ENCODE peak calls at places on chromosomes 5 and 9, in seven cellular contexts. S, G, N, X, W, H and F are unnamed samples.

GRCh38 chr9:128285033-128285784 is 9.1 kb downstream of the SWI5 start:
- DNase-seq in G (no peak), S (no peak), X (no peak), W (no peak), H (no peak), N (no peak), F (no peak)

GRCh38 chr5:10666531-10667305 is 94.3 kb downstream of the DAP start:
- DNase-seq in W (no peak), H (no peak), N (no peak), X (no peak), G (no peak), S (no peak), F (no peak)

GRCh38 chr5:1411099-1411498 is 34.1 kb downstream of the SLC6A3 start:
- DNase-seq in W (no peak), S (no peak), N (no peak), X (no peak), G (no peak), H (no peak), F (no peak)

GRCh38 chr9:124291801-124292396 is 34.1 kb downstream of the NEK6 start:
- DNase-seq in S (no peak), W (no peak), H (no peak), N (no peak), X (peak), G (no peak), F (no peak)

GRCh38 chr5:14628346-14628745 is 36.2 kb upstream of the OTULIN start:
- DNase-seq in G (peak), H (peak), N (no peak), S (peak), W (no peak), X (peak), F (peak)

GRCh38 chr5:136629125-136629790 is 263.9 kb upstream of the TRPC7 start:
- DNase-seq in N (peak), H (no peak), S (no peak), G (no peak), X (no peak), W (no peak), F (no peak)

GRCh38 chr9:131854906-131855504 is 115.1 kb upstream of the RAPGEF1 start:
- DNase-seq in X (no peak), H (no peak), G (no peak), W (peak), S (no peak), N (peak), F (no peak)

GRCh38 chr5:1332461-1333001 is 12.4 kb downstream of the CLPTM1L start:
- DNase-seq in W (no peak), X (no peak), H (no peak), G (peak), S (no peak), N (no peak), F (no peak)

GRCh38 chr5:59616413-59616812 is 277.1 kb downstream of the PDE4D start:
- DNase-seq in H (no peak), S (no peak), N (no peak), W (no peak), X (no peak), G (no peak), F (no peak)

GRCh38 chr5:57889558-57889957 is 406.9 kb upstream of the ACTBL2 start:
- DNase-seq in X (peak), S (peak), W (peak), N (no peak), G (peak), H (peak), F (peak)

GRCh38 chr9:94002316-94003140 is 47.4 kb upstream of the BARX1 start:
- DNase-seq in G (peak), W (no peak), S (no peak), X (peak), N (peak), H (no peak), F (peak)

GRCh38 chr9:131478421-131478868 is 24.3 kb upstream of the POMT1 start:
- DNase-seq in G (peak), W (no peak), H (no peak), N (peak), S (no peak), X (peak), F (no peak)

GRCh38 chr5:149265559-149265958 is 6.1 kb upstream of the AFAP1L1 start:
- DNase-seq in S (no peak), N (peak), H (no peak), G (peak), W (no peak), X (no peak), F (no peak)

GRCh38 chr9:86485359-86485758 is 131.1 kb upstream of the TUT7 start:
- DNase-seq in X (peak), G (no peak), N (no peak), W (no peak), S (no peak), H (no peak), F (no peak)

GRCh38 chr5:4191703-4192102 is 596.1 kb downstream of the IRX1 start:
- DNase-seq in X (no peak), G (no peak), H (no peak), S (no peak), W (no peak), N (no peak), F (no peak)

GRCh38 chr5:7881091-7881490 is 12.1 kb downstream of the MTRR start:
- DNase-seq in W (no peak), X (no peak), G (no peak), S (no peak), H (no peak), N (no peak), F (no peak)

GRCh38 chr9:6876195-6876594 is 118.4 kb downstream of the KDM4C start:
- DNase-seq in X (no peak), G (no peak), S (no peak), N (no peak), W (no peak), H (no peak), F (no peak)

GRCh38 chr5:116722666-116723065 is 148.0 kb upstream of the SEMA6A start:
- DNase-seq in W (no peak), S (no peak), N (no peak), X (no peak), H (no peak), G (no peak), F (no peak)

GRCh38 chr5:16869821-16870796 is 66.0 kb downstream of the MYO10 start:
- DNase-seq in S (no peak), G (peak), H (no peak), W (no peak), N (no peak), X (no peak), F (no peak)

GRCh38 chr5:172528440-172528839 is 74.1 kb upstream of the SH3PXD2B start:
- DNase-seq in S (no peak), H (no peak), W (peak), G (no peak), N (no peak), X (no peak), F (no peak)

GRCh38 chr5:78757269-78758053 is 108.9 kb upstream of the LHFPL2 start:
- DNase-seq in X (peak), N (no peak), H (no peak), S (no peak), W (no peak), G (peak), F (peak)

GRCh38 chr5:149063017-149063687 is at the start of gene SH3TC2:
- DNase-seq in X (no peak), N (no peak), G (peak), W (no peak), H (no peak), S (no peak), F (no peak)

GRCh38 chr9:976258-976804 is at the start of gene DMRT3:
- DNase-seq in G (no peak), N (peak), S (no peak), H (no peak), X (no peak), W (no peak), F (no peak)

GRCh38 chr5:36878421-36879088 is 2.0 kb downstream of the NIPBL start:
- DNase-seq in S (no peak), H (no peak), N (peak), W (no peak), G (no peak), X (no peak), F (no peak)

GRCh38 chr5:157603333-157604190 is 28.0 kb upstream of the ADAM19 start:
- DNase-seq in G (peak), W (peak), X (peak), S (no peak), H (peak), N (no peak), F (peak)

GRCh38 chr5:991472-992267 is 16.9 kb upstream of the NKD2 start:
- DNase-seq in H (no peak), W (no peak), N (no peak), G (no peak), S (no peak), X (no peak), F (no peak)

GRCh38 chr9:122203995-122204394 is 24.8 kb downstream of the LHX6 start:
- DNase-seq in N (peak), G (no peak), X (no peak), S (no peak), H (no peak), W (no peak), F (no peak)

GRCh38 chr5:3262451-3262850 is 333.2 kb upstream of the IRX1 start:
- DNase-seq in X (no peak), S (no peak), W (no peak), H (no peak), N (no peak), G (no peak), F (no peak)

GRCh38 chr5:130222638-130223037 is 318.4 kb downstream of the CHSY3 start:
- DNase-seq in H (no peak), G (no peak), X (no peak), S (no peak), W (no peak), N (no peak), F (no peak)

GRCh38 chr5:73431204-73431851 is 17.2 kb downstream of the FOXD1 start:
- DNase-seq in W (no peak), H (no peak), G (no peak), S (no peak), X (no peak), N (no peak), F (no peak)

GRCh38 chr9:4755026-4755609 is 14.1 kb upstream of the AK3 start:
- DNase-seq in N (no peak), X (peak), H (no peak), G (no peak), S (no peak), W (no peak), F (no peak)

GRCh38 chr9:4748612-4749011 is 7.6 kb upstream of the AK3 start:
- DNase-seq in S (no peak), N (no peak), W (no peak), X (no peak), G (no peak), H (no peak), F (no peak)

GRCh38 chr9:4746278-4746677 is 5.3 kb upstream of the AK3 start:
- DNase-seq in S (no peak), W (no peak), N (no peak), X (no peak), H (no peak), G (no peak), F (no peak)

DNA sequence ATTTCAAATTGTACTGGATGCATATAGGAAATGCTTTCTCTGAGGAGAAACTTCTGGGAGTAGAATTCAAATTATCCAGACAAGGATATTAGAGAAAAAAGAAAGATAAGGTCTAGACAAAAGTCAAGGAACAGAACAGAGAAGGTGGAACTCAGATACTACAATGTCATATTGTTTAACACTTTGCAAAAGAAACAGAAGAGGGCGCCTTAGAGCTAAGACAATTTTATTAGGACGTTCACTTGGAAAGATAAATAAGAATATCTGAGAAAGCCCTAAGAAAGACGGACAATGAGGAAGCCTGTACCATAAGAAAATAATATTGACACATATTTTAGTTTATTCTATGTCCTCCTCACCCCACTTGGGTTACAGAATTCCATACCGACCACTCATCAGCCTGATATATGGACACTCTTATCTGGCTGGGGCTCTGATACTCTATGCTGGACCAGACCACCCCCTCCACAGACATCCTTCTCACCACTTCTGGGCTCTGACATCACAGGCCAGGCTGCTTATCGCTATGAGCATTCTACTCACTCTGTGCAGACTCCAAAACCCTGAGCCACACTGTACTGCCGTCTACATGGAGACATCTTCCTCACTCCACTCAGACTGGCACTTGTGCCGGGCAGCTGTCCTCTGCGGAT is 9.1 kb upstream of the AK3 start:
- DNase-seq in H (no peak), N (no peak), W (no peak), G (peak), X (peak), S (no peak), F (no peak)
- TF ChIP-seq CTCF in H (peak), N (peak), W (peak), G (peak), X (peak), S (peak), F (peak)

DNA sequence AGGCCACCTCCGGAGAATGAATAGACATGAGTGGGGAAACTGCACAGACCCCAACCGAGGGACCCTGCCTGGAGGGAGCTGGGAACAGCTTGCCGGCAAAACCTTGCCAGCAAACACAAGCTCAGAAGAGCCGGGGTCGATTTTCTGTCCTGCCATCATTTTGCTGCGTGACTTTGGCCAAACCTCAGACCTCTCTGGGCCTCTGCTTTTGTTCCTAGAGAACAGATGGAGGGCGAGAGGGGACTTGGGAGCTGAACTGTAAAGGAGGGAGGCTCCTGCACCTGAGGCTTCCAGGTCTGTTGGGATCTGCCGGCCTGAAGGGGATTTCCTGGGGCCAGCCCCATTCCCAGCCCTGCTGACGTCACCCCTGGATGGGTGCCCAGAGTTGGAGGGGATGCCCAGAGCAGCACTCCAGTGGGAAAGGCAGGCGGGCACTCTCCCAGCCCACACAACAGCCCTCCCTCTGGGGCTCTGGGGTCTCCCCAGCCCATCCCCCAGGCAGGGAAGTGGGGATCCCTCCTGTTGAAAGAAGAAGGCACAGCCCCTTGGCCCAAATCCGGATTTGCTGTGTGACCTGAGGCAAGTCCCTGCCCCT is 40.4 kb upstream of the SYNPO start:
- DNase-seq in X (peak), S (no peak), G (peak), H (peak), W (no peak), N (peak), F (peak)
- H3K4me3 ChIP-seq in X (no peak), S (no peak), G (no peak), H (no peak), W (no peak), N (peak), F (no peak)

GRCh38 chr5:23303433-23303832 is 204.0 kb upstream of the PRDM9 start:
- DNase-seq in S (no peak), X (no peak), H (no peak), N (no peak), W (no peak), G (peak), F (no peak)
- TF ChIP-seq CTCF in S (peak), X (no peak), H (no peak), N (peak), W (no peak), G (no peak), F (no peak)

GRCh38 chr5:138435943-138436342 is 2.9 kb upstream of the REEP2 start:
- DNase-seq in H (no peak), X (no peak), S (no peak), N (no peak), G (no peak), W (no peak), F (no peak)

GRCh38 chr5:138440226-138441073 is 1.6 kb downstream of the REEP2 start:
- DNase-seq in G (no peak), W (no peak), N (peak), S (no peak), H (no peak), X (no peak), F (no peak)

GRCh38 chr5:138438724-138439536 is at the start of gene REEP2:
- DNase-seq in X (peak), G (peak), S (no peak), H (no peak), N (peak), W (no peak), F (no peak)

GRCh38 chr5:138439537-138440225 is 824 bp downstream of the REEP2 start:
- DNase-seq in X (no peak), H (no peak), G (no peak), N (peak), W (no peak), S (no peak), F (no peak)

DNA sequence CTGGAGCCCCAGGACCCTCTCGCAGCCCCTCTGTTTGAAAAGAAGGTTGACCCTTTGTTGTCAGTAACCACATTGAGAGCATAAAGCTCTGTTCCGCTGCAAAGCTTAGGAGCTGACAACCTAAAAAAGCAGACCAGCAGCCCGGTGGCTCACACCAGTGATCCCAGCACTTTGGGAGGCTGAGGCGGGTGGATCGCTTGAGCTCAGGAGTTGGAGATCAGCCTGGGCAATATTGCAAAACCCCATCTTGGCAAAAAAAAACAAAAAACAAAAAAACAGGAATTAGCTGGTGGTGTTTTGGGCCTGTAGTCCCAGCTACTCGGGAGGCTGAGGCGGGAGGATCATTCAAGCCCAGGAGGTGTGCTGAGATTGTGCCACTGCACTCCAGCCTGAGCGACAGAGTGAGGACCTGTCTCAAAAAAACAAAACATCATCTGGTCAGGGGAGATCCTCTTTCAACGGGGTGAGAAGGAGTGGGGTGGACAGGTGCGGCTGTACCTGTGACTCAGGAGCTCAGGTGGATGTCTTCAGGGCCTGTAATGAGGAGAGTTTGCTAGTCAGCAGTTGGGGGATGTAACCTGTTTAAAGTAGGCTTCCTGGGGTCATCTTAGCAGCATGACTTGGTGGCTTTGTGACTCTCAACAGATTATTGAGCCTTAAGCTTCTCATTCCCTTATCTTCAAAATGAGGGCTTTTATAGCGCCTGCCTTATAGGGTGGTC is 694 bp upstream of the REEP2 start:
- DNase-seq in S (no peak), W (no peak), G (no peak), X (no peak), H (no peak), N (no peak), F (no peak)
- H3K4me3 ChIP-seq in S (no peak), W (peak), G (peak), X (peak), H (peak), N (peak), F (peak)

DNA sequence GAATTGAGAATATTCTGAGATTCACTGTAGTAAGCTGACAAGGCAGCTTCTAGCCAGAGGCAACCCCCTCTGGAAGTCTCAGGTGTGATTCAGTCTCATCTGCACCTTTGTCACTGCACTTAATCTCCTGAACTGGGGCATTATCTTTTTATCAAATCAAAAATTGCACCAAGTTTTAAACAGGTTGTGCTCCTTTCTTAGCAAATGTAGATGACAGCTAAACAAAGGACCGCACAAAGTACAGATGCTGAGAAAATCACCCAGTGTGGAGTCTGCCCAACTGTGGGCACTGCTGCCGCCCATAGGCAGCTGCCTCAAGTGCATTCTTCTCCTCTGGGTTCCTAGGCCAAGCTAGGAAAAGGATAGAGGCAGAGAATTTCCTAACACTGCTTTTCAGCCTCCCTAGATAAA is 51.1 kb downstream of the STARD4 start:
- DNase-seq in W (no peak), X (no peak), G (peak), N (peak), H (no peak), S (no peak), F (no peak)
- TF ChIP-seq CTCF in W (peak), X (no peak), G (peak), N (peak), H (peak), S (no peak), F (peak)

GRCh38 chr9:110140276-110140675 is 67.7 kb downstream of the C9orf152 start:
- DNase-seq in W (no peak), N (no peak), G (no peak), H (no peak), S (no peak), X (no peak), F (no peak)

GRCh38 chr9:110142253-110142652 is 65.7 kb downstream of the C9orf152 start:
- DNase-seq in X (no peak), W (no peak), N (no peak), G (no peak), S (no peak), H (no peak), F (no peak)

GRCh38 chr9:110142868-110143866 is 64.8 kb downstream of the C9orf152 start:
- DNase-seq in W (no peak), X (peak), H (no peak), S (no peak), G (peak), N (peak), F (no peak)

GRCh38 chr9:110143969-110144545 is 63.9 kb downstream of the C9orf152 start:
- DNase-seq in X (peak), H (no peak), G (no peak), N (no peak), S (no peak), W (no peak), F (no peak)

DNA sequence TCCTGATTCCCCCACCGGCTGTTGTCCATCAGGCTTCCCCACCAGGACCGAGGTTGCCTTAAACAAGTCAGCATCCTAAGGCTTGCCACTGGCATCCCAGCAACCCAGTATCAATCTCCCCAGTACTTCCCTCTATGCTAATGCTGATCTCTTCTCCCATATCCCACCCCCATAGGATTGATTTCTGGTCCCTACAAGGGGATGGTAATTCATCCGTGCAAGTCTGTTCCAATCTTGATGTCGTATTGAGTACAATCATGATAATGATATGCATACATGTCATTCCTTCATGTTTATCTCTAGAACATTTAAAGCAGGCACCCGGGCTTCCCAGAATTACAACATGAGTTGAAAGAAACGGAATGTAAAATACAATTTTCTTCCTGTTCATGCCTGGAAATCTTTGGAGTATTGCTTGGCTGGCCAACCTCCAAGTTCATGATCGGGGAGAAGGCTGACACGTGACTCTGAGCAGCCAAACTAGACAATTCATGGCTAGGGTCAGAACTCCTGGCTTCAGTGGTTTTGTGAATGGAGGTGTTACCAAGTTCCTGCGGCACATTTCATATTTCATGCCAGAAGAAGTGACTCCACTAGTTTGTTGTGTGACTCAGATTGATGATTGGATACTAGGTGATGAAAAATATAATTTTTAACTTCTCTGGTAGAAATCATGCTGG is 66.7 kb downstream of the C9orf152 start:
- DNase-seq in H (peak), X (no peak), S (no peak), W (peak), G (peak), N (no peak), F (peak)
- H3K4me3 ChIP-seq in H (no peak), X (no peak), S (no peak), W (no peak), G (no peak), N (no peak), F (no peak)